ENCODE peak calls at places on chromosomes 6 and 20, in seven cellular contexts. Y, X, Q, K, F, V and U are unnamed samples.

GRCh38 chr6:11040134-11040533 is 4.0 kb downstream of the ELOVL2 start:
- DNase-seq in V (no peak), F (no peak), Y (no peak), Q (no peak), K (no peak), X (no peak), U (no peak)

GRCh38 chr20:62772994-62773858 is 23.0 kb upstream of the MRGBP start:
- DNase-seq in Y (no peak), V (no peak), X (no peak), K (no peak), F (no peak), Q (peak), U (no peak)

GRCh38 chr6:41723178-41723935 is 12.1 kb downstream of the TFEB start:
- DNase-seq in V (no peak), X (no peak), K (peak), Y (no peak), F (peak), Q (peak), U (peak)

GRCh38 chr6:131379951-131380350 is 193.1 kb upstream of the ARG1 start:
- DNase-seq in K (no peak), F (no peak), V (no peak), Y (no peak), X (no peak), Q (no peak), U (no peak)

GRCh38 chr6:33787954-33788693 is 806 bp downstream of the LEMD2 start:
- DNase-seq in V (peak), X (peak), K (peak), F (peak), Q (peak), Y (peak), U (peak)

GRCh38 chr6:36235862-36236261 is 34.0 kb upstream of the PNPLA1 start:
- DNase-seq in F (no peak), Y (no peak), Q (no peak), V (no peak), X (no peak), K (no peak), U (no peak)

GRCh38 chr6:44029489-44030185 is 97.6 kb downstream of the MRPL14 start:
- DNase-seq in Q (no peak), X (no peak), K (no peak), Y (no peak), V (no peak), F (no peak), U (no peak)

GRCh38 chr20:61852268-61853072 is 213.2 kb downstream of the TAF4 start:
- DNase-seq in F (no peak), Y (no peak), K (no peak), X (no peak), Q (no peak), V (no peak), U (no peak)

GRCh38 chr20:44057698-44058675 is 129.0 kb downstream of the JPH2 start:
- DNase-seq in K (no peak), Y (no peak), X (no peak), V (no peak), Q (no peak), F (peak), U (no peak)

GRCh38 chr6:132209351-132209750 is 191.9 kb downstream of the MOXD1 start:
- DNase-seq in F (no peak), Y (no peak), K (no peak), X (no peak), Q (no peak), V (no peak), U (no peak)

GRCh38 chr20:57251949-57252348 is 14.5 kb downstream of the BMP7 start:
- DNase-seq in Y (no peak), X (no peak), V (no peak), F (no peak), Q (no peak), K (no peak), U (no peak)

GRCh38 chr6:47042238-47042843 is at the start of gene ADGRF1:
- DNase-seq in Y (no peak), X (no peak), K (no peak), V (no peak), F (no peak), Q (peak), U (no peak)

GRCh38 chr20:59827138-59828056 is 106.0 kb downstream of the SYCP2 start:
- DNase-seq in Q (no peak), F (peak), X (no peak), Y (no peak), K (no peak), V (no peak), U (no peak)

GRCh38 chr6:157748839-157749571 is 74.0 kb upstream of the SNX9 start:
- DNase-seq in Y (no peak), F (no peak), X (no peak), K (no peak), Q (no peak), V (no peak), U (no peak)

GRCh38 chr20:37345339-37346231 is at the start of gene SRC:
- DNase-seq in V (peak), K (peak), Q (peak), F (peak), X (peak), Y (peak), U (peak)

GRCh38 chr6:139514819-139515218 is 140.4 kb upstream of the CITED2 start:
- DNase-seq in Q (no peak), K (no peak), V (no peak), F (no peak), Y (no peak), X (no peak), U (no peak)

GRCh38 chr6:116170358-116171057 is 44.6 kb upstream of the COL10A1 start:
- DNase-seq in Y (no peak), X (no peak), V (no peak), F (no peak), Q (no peak), K (no peak), U (no peak)

GRCh38 chr6:7727951-7728854 is 2.3 kb downstream of the BMP6 start:
- DNase-seq in Y (peak), F (no peak), X (peak), Q (peak), V (no peak), K (peak), U (peak)

GRCh38 chr6:21664263-21665081 is 70.9 kb downstream of the SOX4 start:
- DNase-seq in Q (peak), Y (peak), K (peak), X (peak), F (no peak), V (peak), U (no peak)

GRCh38 chr6:170189236-170189635 is 101.6 kb downstream of the DLL1 start:
- DNase-seq in Y (no peak), Q (no peak), V (no peak), X (no peak), K (no peak), F (no peak), U (no peak)

GRCh38 chr6:16511723-16512584 is 249.3 kb downstream of the ATXN1 start:
- DNase-seq in Q (peak), Y (no peak), K (no peak), V (no peak), F (no peak), X (no peak), U (no peak)

GRCh38 chr6:142881290-142881689 is 63.7 kb downstream of the HIVEP2 start:
- DNase-seq in Q (no peak), K (no peak), V (no peak), Y (no peak), X (no peak), F (no peak), U (no peak)

GRCh38 chr6:111555041-111555440 is 50.6 kb downstream of the TRAF3IP2 start:
- DNase-seq in X (no peak), V (no peak), F (peak), Q (no peak), Y (no peak), K (no peak), U (no peak)

GRCh38 chr6:166627875-166628849 is 1.1 kb upstream of the RPS6KA2 start:
- DNase-seq in K (peak), X (peak), F (peak), Q (peak), Y (peak), V (no peak), U (peak)

GRCh38 chr6:37204014-37204751 is 34.2 kb downstream of the PIM1 start:
- DNase-seq in K (no peak), X (no peak), Y (no peak), Q (peak), F (no peak), V (no peak), U (no peak)

GRCh38 chr6:88483424-88483823 is 317.3 kb upstream of the CNR1 start:
- DNase-seq in Q (no peak), V (no peak), Y (peak), F (no peak), K (no peak), X (no peak), U (no peak)

GRCh38 chr6:5036309-5036708 is 32.5 kb upstream of the RPP40 start:
- DNase-seq in F (no peak), Y (peak), V (no peak), X (peak), K (no peak), Q (no peak), U (no peak)

GRCh38 chr6:67854098-67854497 is 781.0 kb upstream of the ADGRB3 start:
- DNase-seq in Y (no peak), K (no peak), V (no peak), F (no peak), Q (no peak), X (no peak), U (no peak)

GRCh38 chr20:25282796-25283195 is 34.9 kb downstream of the PYGB start:
- DNase-seq in V (peak), Y (no peak), F (no peak), Q (no peak), K (no peak), X (no peak), U (no peak)

GRCh38 chr6:149234051-149234962 is 83.2 kb upstream of the TAB2 start:
- DNase-seq in K (no peak), Y (no peak), F (no peak), Q (no peak), V (no peak), X (no peak), U (no peak)

GRCh38 chr20:7113577-7114466 is 346.3 kb downstream of the BMP2 start:
- DNase-seq in V (peak), Y (peak), Q (peak), F (no peak), X (peak), K (no peak), U (no peak)

GRCh38 chr6:35140991-35141720 is at the start of gene TCP11:
- DNase-seq in V (no peak), K (peak), Y (no peak), Q (no peak), X (no peak), F (no peak), U (peak)

GRCh38 chr6:37285861-37286311 is 27.9 kb upstream of the TMEM217 start:
- DNase-seq in X (no peak), Y (no peak), Q (no peak), V (no peak), F (no peak), K (peak), U (peak)

GRCh38 chr20:16236589-16237241 is 336.5 kb downstream of the KIF16B start:
- DNase-seq in K (no peak), V (no peak), F (no peak), Y (peak), X (no peak), Q (no peak), U (no peak)

GRCh38 chr20:25008388-25009217 is 16.1 kb upstream of the APMAP start:
- DNase-seq in F (no peak), V (no peak), Y (no peak), K (no peak), X (no peak), Q (peak), U (no peak)

GRCh38 chr20:51735728-51736600 is 32.2 kb downstream of the ATP9A start:
- DNase-seq in V (no peak), Q (no peak), Y (no peak), X (no peak), F (no peak), K (no peak), U (no peak)

DNA sequence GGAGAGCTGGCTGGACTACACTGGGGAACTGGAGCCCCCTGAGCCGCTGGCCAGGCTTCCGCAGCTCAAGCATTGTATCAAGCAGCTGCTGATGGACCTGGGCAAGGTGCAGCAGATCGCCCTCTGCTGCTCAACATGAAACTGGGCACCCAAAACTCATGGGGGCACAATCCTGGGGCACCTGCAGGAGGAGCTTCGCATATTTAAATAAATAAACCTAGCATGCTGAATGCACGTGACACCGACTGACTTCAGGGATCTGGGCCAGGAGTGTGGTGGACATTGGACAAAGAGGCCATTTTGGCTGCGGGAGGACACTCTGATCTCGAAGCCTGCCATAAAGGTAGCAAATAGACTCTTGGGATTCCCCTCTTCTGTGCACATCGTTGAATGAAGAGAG is 6.8 kb downstream of the SCAND1 start:
- DNase-seq in K (peak), F (no peak), V (no peak), X (no peak), Y (peak), Q (peak), U (no peak)
- TF ChIP-seq CTCF in K (peak), F (no peak), V (no peak), X (peak), Y (peak), Q (peak), U (peak)

GRCh38 chr20:34948030-34948429 is 7.6 kb downstream of the GSS start:
- DNase-seq in Y (no peak), Q (no peak), V (no peak), K (no peak), F (no peak), X (no peak), U (no peak)
- TF ChIP-seq CTCF in Y (no peak), Q (no peak), V (no peak), K (no peak), F (no peak), X (no peak), U (no peak)

GRCh38 chr20:18712877-18713276 is 100.7 kb upstream of the SCP2D1 start:
- DNase-seq in F (no peak), X (no peak), Q (no peak), Y (peak), K (no peak), V (no peak), U (no peak)
- TF ChIP-seq CTCF in F (no peak), X (no peak), Q (no peak), Y (peak), K (no peak), V (no peak), U (no peak)

GRCh38 chr20:38363004-38363747 is 16.9 kb downstream of the LBP start:
- DNase-seq in X (no peak), F (no peak), K (no peak), Q (no peak), Y (no peak), V (no peak), U (no peak)
- TF ChIP-seq CTCF in X (no peak), F (no peak), K (no peak), Q (no peak), Y (no peak), V (no peak), U (no peak)

DNA sequence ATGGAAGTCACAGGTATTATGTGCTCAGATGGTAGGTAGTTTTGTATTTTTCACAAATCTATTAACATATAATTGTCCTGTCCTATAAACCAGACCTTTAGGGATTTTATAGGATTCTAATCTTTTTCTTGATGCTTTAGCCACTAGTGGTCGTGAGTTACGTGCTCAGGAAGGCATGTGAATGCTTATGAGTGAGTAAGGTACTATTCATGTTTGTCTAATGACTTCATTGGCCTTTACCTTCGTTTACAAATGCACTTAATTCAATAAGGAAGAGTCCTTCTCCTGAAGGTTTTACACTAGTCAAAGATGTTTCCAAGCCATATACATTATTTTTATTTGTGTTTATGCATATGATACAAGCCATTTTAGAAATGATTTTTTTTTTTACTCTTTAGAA is 23.0 kb downstream of the PACRG start:
- DNase-seq in X (no peak), Y (no peak), K (no peak), V (no peak), F (no peak), Q (no peak), U (no peak)
- TF ChIP-seq CTCF in X (no peak), Y (no peak), K (no peak), V (no peak), F (no peak), Q (no peak), U (no peak)